ENCODE peak calls at places on chromosomes 16 and 17, in nine cellular contexts. T is cardiac muscle cell, N is NT2/D1, Q is SJSA1, Z is OCI-LY7, O is mammary epithelial cell, I is right lobe of liver, P is breast epithelium, D is stomach. R is an unnamed sample. For H3K4me1, the result is how much of the 10 kb centered on the place peaks cover.

GRCh38 chr16:74973304-74973703 is 11.6 kb downstream of the WDR59 start:
- DNase-seq in P (no peak), I (no peak), Z (no peak), Q (no peak), D (no peak), N (no peak), T (no peak), O (no peak), R (no peak)

GRCh38 chr17:181213-182163 is at the start of gene DOC2B:
- DNase-seq in O (peak), P (no peak), Z (no peak), I (peak), Q (no peak), N (no peak), D (peak), T (peak), R (no peak)

GRCh38 chr17:81930142-81931125 is 2.9 kb upstream of the MAFG start:
- DNase-seq in D (no peak), T (no peak), O (no peak), I (peak), N (no peak), P (no peak), Q (no peak), Z (no peak), R (no peak)

GRCh38 chr17:7549401-7550055 is 670 bp downstream of the TNFSF12 start:
- DNase-seq in Q (no peak), I (no peak), P (no peak), D (peak), N (no peak), Z (no peak), O (no peak), T (no peak), R (no peak)

GRCh38 chr16:88770459-88771293 is 14.3 kb downstream of the PIEZO1 start:
- DNase-seq in D (peak), T (peak), Z (no peak), N (peak), Q (peak), P (no peak), I (peak), O (peak), R (peak)

GRCh38 chr17:55588446-55588845 is 77.2 kb upstream of the SMIM36 start:
- DNase-seq in D (no peak), Z (no peak), I (no peak), N (no peak), T (no peak), Q (no peak), O (no peak), P (no peak), R (no peak)

GRCh38 chr16:64627781-64628180 is 494.1 kb downstream of the CDH11 start:
- DNase-seq in Z (no peak), O (no peak), P (no peak), N (no peak), Q (no peak), I (no peak), D (no peak), T (no peak), R (no peak)

GRCh38 chr17:83100220-83100852 is 20.9 kb downstream of the METRNL start:
- DNase-seq in D (peak), Q (no peak), O (no peak), N (no peak), Z (no peak), P (no peak), T (no peak), I (no peak), R (no peak)

DNA sequence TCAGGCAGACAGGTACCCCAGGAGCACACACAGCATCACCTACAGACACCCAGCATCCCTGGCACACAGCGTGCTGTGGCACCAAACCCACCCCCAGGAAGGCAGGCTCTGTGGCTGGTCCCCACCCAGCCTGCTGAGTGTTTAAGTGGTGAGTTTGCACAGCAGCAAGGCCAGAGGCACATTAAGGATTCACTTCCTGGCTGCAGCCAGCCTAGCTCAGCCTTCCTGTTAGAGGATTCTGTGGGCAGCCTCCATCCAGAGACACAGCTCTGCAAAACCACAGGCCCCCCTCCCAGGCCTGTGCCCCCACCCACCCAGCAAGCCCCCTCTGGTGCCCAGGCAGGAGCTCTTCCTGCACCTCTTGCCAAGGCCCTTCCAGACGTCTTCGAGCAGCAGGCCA is 36.1 kb upstream of the PHB1 start:
- DNase-seq in N (no peak), I (no peak), D (no peak), O (peak), Q (no peak), P (no peak), T (no peak), Z (peak), R (no peak)
- H3K4me1 ChIP-seq in N (under half), I (under half), D (under half), O (under half), Q (under half), P (under half), T (under half), Z (under half), R (under half)

GRCh38 chr17:63837962-63838585 is 4.4 kb downstream of the SMARCD2 start:
- DNase-seq in I (no peak), P (no peak), N (no peak), T (no peak), O (no peak), Z (no peak), D (no peak), Q (no peak), R (no peak)

GRCh38 chr17:63835167-63835720 is 7.2 kb downstream of the SMARCD2 start:
- DNase-seq in Z (no peak), O (no peak), I (no peak), T (no peak), P (no peak), Q (peak), D (no peak), N (no peak), R (no peak)

GRCh38 chr17:63838586-63839184 is 3.8 kb downstream of the SMARCD2 start:
- DNase-seq in O (peak), Q (no peak), N (no peak), D (peak), I (peak), P (peak), Z (no peak), T (peak), R (no peak)

GRCh38 chr17:63836811-63837210 is 5.7 kb downstream of the SMARCD2 start:
- DNase-seq in N (no peak), O (no peak), P (no peak), Z (no peak), T (no peak), D (no peak), Q (no peak), I (no peak), R (no peak)

GRCh38 chr17:63837480-63837879 is 5.0 kb downstream of the SMARCD2 start:
- DNase-seq in P (no peak), O (no peak), Q (no peak), Z (no peak), I (peak), D (no peak), T (no peak), N (no peak), R (no peak)
- H3K4me1 ChIP-seq in P (under half), O (under half), Q (under half), Z (under half), I (under half), D (half or more), T (under half), N (under half), R (under half)

GRCh38 chr17:66398059-66398458 is 95.6 kb downstream of the PRKCA start:
- DNase-seq in Z (no peak), T (no peak), N (no peak), O (no peak), Q (no peak), P (no peak), D (no peak), I (no peak), R (no peak)

GRCh38 chr17:66397486-66397885 is 95.1 kb downstream of the PRKCA start:
- DNase-seq in N (no peak), Z (no peak), D (no peak), I (no peak), T (no peak), Q (no peak), P (no peak), O (no peak), R (no peak)

GRCh38 chr17:66399441-66399840 is 97.0 kb downstream of the PRKCA start:
- DNase-seq in T (no peak), Q (no peak), O (no peak), P (no peak), Z (no peak), N (no peak), D (no peak), I (no peak), R (no peak)

GRCh38 chr17:66400698-66401097 is 98.3 kb downstream of the PRKCA start:
- DNase-seq in Q (no peak), T (no peak), D (no peak), Z (no peak), P (no peak), N (no peak), I (no peak), O (no peak), R (no peak)

GRCh38 chr17:66398617-66399016 is 96.2 kb downstream of the PRKCA start:
- DNase-seq in T (no peak), Z (no peak), Q (no peak), D (no peak), P (no peak), O (no peak), N (no peak), I (no peak), R (no peak)
- H3K4me1 ChIP-seq in T (under half), Z (under half), Q (under half), D (under half), P (under half), O (under half), N (under half), I (under half), R (under half)

GRCh38 chr17:50953831-50954601 is 87.9 kb upstream of the TOB1 start:
- DNase-seq in Q (peak), D (no peak), T (peak), Z (no peak), O (peak), I (no peak), N (no peak), P (no peak), R (peak)
- H3K4me1 ChIP-seq in Q (under half), D (under half), T (under half), Z (under half), O (half or more), I (under half), N (under half), P (under half), R (half or more)

GRCh38 chr17:76684756-76685155 is 26.0 kb downstream of the MXRA7 start:
- DNase-seq in Q (no peak), Z (no peak), P (no peak), O (no peak), N (no peak), T (no peak), D (no peak), I (no peak), R (no peak)

GRCh38 chr17:76686538-76687277 is 24.1 kb downstream of the MXRA7 start:
- DNase-seq in T (no peak), I (no peak), D (no peak), O (no peak), N (no peak), P (no peak), Q (no peak), Z (no peak), R (no peak)

GRCh38 chr17:76685366-76685765 is 25.4 kb downstream of the MXRA7 start:
- DNase-seq in N (no peak), P (no peak), D (no peak), O (no peak), T (no peak), I (no peak), Q (no peak), Z (no peak), R (no peak)

GRCh38 chr17:76687278-76688164 is 23.2 kb downstream of the MXRA7 start:
- DNase-seq in N (no peak), T (no peak), I (no peak), P (no peak), Z (no peak), Q (no peak), D (no peak), O (no peak), R (no peak)

GRCh38 chr17:76685846-76686245 is 24.9 kb downstream of the MXRA7 start:
- DNase-seq in P (no peak), N (no peak), T (no peak), Q (no peak), O (no peak), I (no peak), D (no peak), Z (no peak), R (peak)
- H3K4me1 ChIP-seq in P (under half), N (under half), T (under half), Q (half or more), O (under half), I (under half), D (under half), Z (under half), R (half or more)

DNA sequence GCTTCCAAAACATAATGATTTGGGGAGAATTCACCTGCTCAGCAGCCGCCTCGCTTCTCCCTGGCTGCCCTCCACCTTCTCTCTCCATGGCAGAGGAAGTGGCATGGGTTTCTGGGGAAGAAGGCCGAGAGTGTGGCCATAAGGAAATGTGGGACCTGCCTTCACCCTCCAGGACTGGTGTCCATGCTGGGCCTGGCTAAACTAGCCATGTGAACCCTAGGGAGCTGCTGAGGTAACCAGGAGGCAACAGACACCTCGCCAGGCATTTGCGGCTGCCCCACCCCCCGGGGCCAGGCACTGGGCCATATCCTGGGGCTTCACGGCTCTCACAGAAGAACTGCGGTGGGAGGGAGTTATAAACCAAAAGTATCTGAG is 9.9 kb upstream of the CMTM4 start:
- DNase-seq in D (no peak), I (peak), O (no peak), T (no peak), N (no peak), Q (no peak), Z (no peak), P (peak), R (peak)
- H3K4me1 ChIP-seq in D (under half), I (under half), O (under half), T (under half), N (under half), Q (under half), Z (under half), P (under half), R (under half)

GRCh38 chr17:45291170-45291805 is 25.5 kb downstream of the MAP3K14 start:
- DNase-seq in O (no peak), T (no peak), Q (no peak), Z (peak), D (no peak), N (no peak), I (no peak), P (no peak), R (no peak)

GRCh38 chr17:45288825-45289224 is 26.9 kb upstream of the SPATA32 start:
- DNase-seq in P (no peak), I (no peak), T (no peak), N (no peak), O (no peak), Z (no peak), D (peak), Q (no peak), R (no peak)

GRCh38 chr17:45292696-45293412 is 24.0 kb downstream of the MAP3K14 start:
- DNase-seq in I (no peak), Z (no peak), P (no peak), N (no peak), O (no peak), D (no peak), Q (no peak), T (no peak), R (no peak)

GRCh38 chr17:45289316-45290268 is 27.2 kb downstream of the MAP3K14 start:
- DNase-seq in Z (no peak), Q (no peak), I (no peak), N (no peak), P (no peak), D (peak), T (no peak), O (no peak), R (peak)

DNA sequence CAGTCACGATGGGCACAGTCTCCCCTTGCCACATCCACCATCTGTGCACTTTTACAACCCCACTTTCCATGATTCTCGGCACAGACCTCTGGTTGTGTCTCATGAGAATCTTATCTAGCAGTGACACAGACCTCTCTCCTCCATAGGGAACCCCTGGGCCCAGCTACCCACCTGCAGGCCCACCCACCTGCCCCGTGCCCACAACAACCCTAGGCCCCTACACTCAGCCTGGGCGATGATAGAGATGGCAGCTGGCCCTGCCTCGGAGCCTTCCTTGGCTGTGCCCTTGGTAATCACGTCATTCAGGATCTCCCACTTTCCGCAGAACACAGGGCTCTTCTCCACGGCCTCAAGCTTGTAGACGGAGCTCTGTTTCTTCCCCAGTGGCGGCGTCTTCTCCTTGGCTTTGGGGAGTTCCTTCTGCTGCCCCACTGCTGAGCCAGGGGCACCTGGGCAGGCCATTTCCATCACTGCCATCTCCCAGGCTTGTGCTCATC is 26.5 kb downstream of the MAP3K14 start:
- DNase-seq in Z (no peak), P (no peak), T (no peak), I (no peak), Q (no peak), O (no peak), D (no peak), N (no peak), R (no peak)
- H3K4me1 ChIP-seq in Z (under half), P (half or more), T (half or more), I (under half), Q (under half), O (under half), D (half or more), N (under half), R (under half)